ENCODE peak calls at places on chromosomes 12 and 14, in four cellular contexts. A is epithelial cell of esophagus, N is AG04449, U is uterus. R is an unnamed sample.

GRCh38 chr14:100250732-100251465 is 12.0 kb downstream of the YY1 start:
- DNase-seq in A (no peak), N (no peak), U (no peak), R (no peak)

GRCh38 chr14:100022772-100023451 is 42.3 kb upstream of the EVL start:
- DNase-seq in A (peak; percentile 27), N (peak; percentile 64), U (peak; percentile 62), R (no peak)

GRCh38 chr14:21087294-21088091 is 11.0 kb downstream of the ZNF219 start:
- DNase-seq in A (peak; percentile 78), N (peak; percentile 84), U (no peak), R (no peak)

GRCh38 chr12:81644503-81644902 is 114.6 kb downstream of the PPFIA2 start:
- DNase-seq in A (peak; percentile 58), N (no peak), U (no peak), R (peak; percentile 19)

GRCh38 chr12:3724096-3724805 is 28.7 kb downstream of the CRACR2A start:
- DNase-seq in A (no peak), N (no peak), U (no peak), R (no peak)

GRCh38 chr14:99755629-99756603 is 37.3 kb upstream of the EML1 start:
- DNase-seq in A (no peak), N (no peak), U (peak; percentile 90), R (peak; percentile 67)

GRCh38 chr12:51923506-51924365 is 16.4 kb downstream of the ACVRL1 start:
- DNase-seq in A (peak; percentile 42), N (no peak), U (peak; percentile 72), R (no peak)

GRCh38 chr14:74275265-74275841 is 27.4 kb downstream of the ABCD4 start:
- DNase-seq in A (peak; percentile 73), N (peak; percentile 59), U (no peak), R (no peak)

GRCh38 chr14:53847881-53848280 is 108.7 kb downstream of the BMP4 start:
- DNase-seq in A (no peak), N (no peak), U (no peak), R (no peak)

GRCh38 chr12:569803-570236 is 93.4 kb downstream of the NINJ2 start:
- DNase-seq in A (peak; percentile 82), N (no peak), U (peak; percentile 91), R (no peak)

GRCh38 chr14:99257673-99258221 is 14.2 kb downstream of the BCL11B start:
- DNase-seq in A (no peak), N (no peak), U (no peak), R (no peak)

GRCh38 chr12:80241576-80242273 is 142.4 kb downstream of the OTOGL start:
- DNase-seq in A (peak; percentile 13), N (peak; percentile 50), U (no peak), R (no peak)

GRCh38 chr14:81219210-81219820 is 1.4 kb downstream of the GTF2A1 start:
- DNase-seq in A (peak; percentile 97), N (peak; percentile 86), U (peak; percentile 88), R (peak; percentile 74)

GRCh38 chr12:6276936-6277615 is 33.4 kb upstream of the PLEKHG6 start:
- DNase-seq in A (peak; percentile 90), N (no peak), U (no peak), R (no peak)

GRCh38 chr12:6278439-6279255 is 31.8 kb upstream of the PLEKHG6 start:
- DNase-seq in A (peak; percentile 95), N (no peak), U (peak; percentile 91), R (no peak)

GRCh38 chr12:6279256-6279628 is 31.2 kb upstream of the PLEKHG6 start:
- DNase-seq in A (no peak), N (no peak), U (no peak), R (no peak)

GRCh38 chr12:6279631-6280030 is 30.9 kb upstream of the PLEKHG6 start:
- DNase-seq in A (no peak), N (no peak), U (no peak), R (no peak)

DNA sequence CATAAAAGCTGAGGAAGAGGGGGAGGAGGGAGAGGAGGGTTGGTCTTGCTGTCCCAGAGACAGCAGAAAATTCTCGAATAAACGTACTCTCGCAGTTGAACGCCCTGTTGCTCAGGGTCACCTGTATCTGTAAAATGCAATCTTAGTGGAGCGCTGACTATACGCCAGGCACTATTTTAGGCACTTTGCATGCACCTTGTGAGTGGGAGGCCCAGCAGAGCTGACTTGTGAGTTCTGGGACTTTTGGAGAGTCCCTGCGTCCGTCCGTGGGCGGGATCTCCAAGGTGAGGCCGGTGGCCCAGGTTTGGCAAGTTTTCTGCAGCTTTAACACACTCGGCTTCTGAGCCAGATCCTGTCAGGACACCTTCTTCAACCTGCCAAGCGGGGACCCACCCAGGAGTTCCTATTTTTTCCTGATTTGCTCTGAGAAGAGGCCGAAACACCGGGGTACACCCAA is 32.5 kb upstream of the PLEKHG6 start:
- DNase-seq in A (peak; percentile 91), N (no peak), U (no peak), R (no peak)
- H3K4me3 ChIP-seq in A (peak overlapping the region; percentile 23), N (peak overlapping the region; percentile 60), U (peak overlapping the region; percentile 29), R (peak overlapping the region; percentile 56)

GRCh38 chr12:12608557-12608957 is 3.1 kb upstream of the CREBL2 start:
- DNase-seq in A (peak; percentile 63), N (no peak), U (no peak), R (no peak)

GRCh38 chr12:12611512-12612306 is at the start of gene CREBL2:
- DNase-seq in A (peak; percentile 91), N (peak; percentile 72), U (peak; percentile 96), R (peak; percentile 85)

GRCh38 chr12:12609692-12610091 is 2.0 kb upstream of the CREBL2 start:
- DNase-seq in A (no peak), N (no peak), U (no peak), R (no peak)

GRCh38 chr12:12612403-12612802 is 727 bp downstream of the CREBL2 start:
- DNase-seq in A (peak; percentile 59), N (no peak), U (no peak), R (peak; percentile 27)

GRCh38 chr12:12610711-12611110 is 965 bp upstream of the CREBL2 start:
- DNase-seq in A (no peak), N (no peak), U (no peak), R (no peak)
- TF ChIP-seq CTCF in A (no peak), N (no peak), U (no peak), R (no peak)

DNA sequence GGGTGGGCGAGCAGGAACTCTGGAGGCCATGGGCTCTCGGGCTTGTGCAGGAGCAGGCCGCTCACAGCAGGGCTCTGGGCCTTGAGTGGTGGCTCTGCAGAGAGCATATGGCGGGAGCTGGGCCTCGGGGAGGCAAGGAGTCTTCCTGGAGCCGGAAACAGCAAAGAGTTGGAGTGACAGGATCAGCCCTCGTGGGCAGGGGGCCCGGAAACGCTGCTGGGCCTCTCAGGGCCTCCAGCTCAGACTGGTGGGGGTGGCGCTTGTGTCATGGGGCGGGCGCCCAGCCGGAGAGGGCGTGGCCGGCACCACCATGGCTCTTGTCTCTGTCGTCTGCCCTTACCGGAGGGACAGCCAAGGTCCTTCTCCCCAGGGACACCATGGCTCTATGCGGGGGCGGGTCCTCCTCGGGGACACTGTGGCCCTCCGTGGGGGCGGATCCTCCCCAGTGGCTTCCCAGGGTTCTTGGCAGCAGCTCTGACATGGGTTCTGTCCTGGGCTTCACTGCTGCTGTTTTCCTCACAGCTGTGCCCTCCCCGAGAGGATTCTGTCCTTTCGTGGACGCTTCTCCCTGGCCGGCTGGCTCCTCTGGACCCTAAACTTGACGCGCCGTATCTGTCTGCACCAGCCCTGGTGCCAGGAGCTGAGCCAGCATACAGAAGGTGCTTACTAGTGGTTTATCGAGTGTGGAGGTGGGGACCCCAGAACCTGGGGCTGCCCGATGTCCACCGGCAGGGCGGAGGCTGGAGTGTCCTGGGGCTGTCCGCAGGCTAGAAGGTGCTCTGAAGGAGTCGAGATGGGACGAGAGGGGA is 17.0 kb downstream of the FBRSL1 start:
- DNase-seq in A (peak; percentile 40), N (no peak), U (peak; percentile 80), R (no peak)
- H3K4me3 ChIP-seq in A (no peak overlapping the region), N (peak overlapping the region; percentile 18), U (no peak overlapping the region), R (no peak overlapping the region)

GRCh38 chr14:55131782-55132181 is 2.7 kb downstream of the LGALS3 start:
- DNase-seq in A (no peak), N (no peak), U (no peak), R (no peak)
- TF ChIP-seq CTCF in A (no peak), N (no peak), U (no peak), R (peak; percentile 19)

GRCh38 chr12:59615392-59616165 is 19.8 kb downstream of the SLC16A7 start:
- DNase-seq in A (no peak), N (no peak), U (no peak), R (no peak)

GRCh38 chr12:59624732-59625455 is 29.1 kb downstream of the SLC16A7 start:
- DNase-seq in A (no peak), N (no peak), U (no peak), R (peak; percentile 52)

GRCh38 chr12:59619461-59620240 is 23.8 kb downstream of the SLC16A7 start:
- DNase-seq in A (no peak), N (no peak), U (no peak), R (no peak)

GRCh38 chr12:59620326-59620725 is 24.5 kb downstream of the SLC16A7 start:
- DNase-seq in A (no peak), N (no peak), U (no peak), R (no peak)
- H3K4me3 ChIP-seq in A (no peak overlapping the region), N (no peak overlapping the region), U (no peak overlapping the region), R (no peak overlapping the region)

GRCh38 chr14:50053935-50054334 is 62.4 kb downstream of the VCPKMT start:
- DNase-seq in A (no peak), N (no peak), U (no peak), R (no peak)
- TF ChIP-seq CTCF in A (no peak), N (no peak), U (no peak), R (no peak)

GRCh38 chr14:55028476-55028875 is 1.4 kb downstream of the SOCS4 start:
- DNase-seq in A (no peak), N (no peak), U (no peak), R (no peak)
- H3K4me3 ChIP-seq in A (peak overlapping the region; percentile 63), N (peak overlapping the region; percentile 88), U (no peak overlapping the region), R (peak overlapping the region; percentile 78)

GRCh38 chr12:92108651-92109050 is 37.0 kb downstream of the BTG1 start:
- DNase-seq in A (peak; percentile 47), N (peak; percentile 66), U (peak; percentile 31), R (no peak)
- TF ChIP-seq CTCF in A (no peak), N (no peak), U (peak; percentile 31), R (no peak)

GRCh38 chr12:71439613-71440392 is at the start of gene LGR5:
- DNase-seq in A (peak; percentile 21), N (no peak), U (no peak), R (no peak)
- H3K4me3 ChIP-seq in A (no peak within 1 kb of the TSS), N (peak within 1 kb of the TSS; percentile 57), U (peak within 1 kb of the TSS; percentile 12), R (peak within 1 kb of the TSS; percentile 43)

DNA sequence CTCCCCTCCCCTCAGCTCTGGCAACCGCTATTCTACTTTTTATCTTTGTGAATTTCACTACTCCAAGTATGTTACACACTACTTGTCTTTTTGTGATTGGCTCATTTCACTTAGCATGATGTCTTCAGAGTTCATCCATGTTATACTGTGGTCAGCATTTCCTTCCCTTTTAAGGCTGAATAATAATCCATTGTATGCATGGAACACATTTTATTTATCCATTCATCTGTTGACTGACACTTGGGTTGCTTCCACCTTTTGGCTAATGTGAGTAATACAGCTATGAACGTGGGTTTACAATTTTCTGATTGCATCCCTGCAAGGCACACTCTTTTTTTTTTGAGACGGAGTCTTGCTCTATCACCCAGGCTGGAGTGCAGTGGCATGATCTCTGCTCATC is 53.0 kb upstream of the FUT8 start:
- DNase-seq in A (peak; percentile 68), N (no peak), U (no peak), R (no peak)
- TF ChIP-seq CTCF in A (peak; percentile 30), N (no peak), U (no peak), R (peak; percentile 37)